ENCODE peak calls at places on chromosomes 16 and 17, in nine cellular contexts. C is SK-N-SH; X is substantia nigra; U is CD8-positive, alpha-beta memory T cell; Z is right atrium auricular region; Q is cardiac muscle cell; L is neuronal stem cell; V is transverse colon; K is adrenal gland. H is an unnamed sample.
A peak's percentile ranks its signal among the peaks of the same experiment; 100 is the strongest.

GRCh38 chr17:21002309-21003006 is 40.4 kb downstream of the USP22 start:
- DNase-seq in C (no peak), X (no peak), U (no peak), Z (no peak), Q (no peak), L (no peak), V (no peak), K (no peak), H (no peak)

GRCh38 chr17:27464431-27464830 is 8.2 kb downstream of the KSR1 start:
- DNase-seq in C (no peak), X (no peak), U (no peak), Z (no peak), Q (no peak), L (no peak), V (no peak), K (no peak), H (no peak)

GRCh38 chr16:84617068-84617630 is 729 bp downstream of the COTL1 start:
- DNase-seq in C (peak; percentile 65), X (no peak), U (no peak), Z (no peak), Q (no peak), L (no peak), V (peak; percentile 59), K (no peak), H (no peak)

GRCh38 chr16:74224828-74225227 is 71.8 kb upstream of the PSMD7 start:
- DNase-seq in C (no peak), X (no peak), U (no peak), Z (no peak), Q (peak; percentile 63), L (no peak), V (no peak), K (no peak), H (no peak)

GRCh38 chr17:21535686-21536085 is 156.6 kb upstream of the KCNJ18 start:
- DNase-seq in C (no peak), X (no peak), U (no peak), Z (no peak), Q (no peak), L (no peak), V (no peak), K (no peak), H (no peak)

GRCh38 chr16:86199871-86200700 is 301.1 kb downstream of the IRF8 start:
- DNase-seq in C (no peak), X (no peak), U (no peak), Z (no peak), Q (no peak), L (no peak), V (peak; percentile 53), K (no peak), H (no peak)

GRCh38 chr16:48596326-48596725 is 13.7 kb downstream of the N4BP1 start:
- DNase-seq in C (no peak), X (no peak), U (peak; percentile 13), Z (no peak), Q (peak; percentile 42), L (no peak), V (no peak), K (no peak), H (no peak)

GRCh38 chr16:24645739-24646645 is 83.5 kb upstream of the TNRC6A start:
- DNase-seq in C (no peak), X (no peak), U (no peak), Z (no peak), Q (peak; percentile 99), L (no peak), V (no peak), K (peak; percentile 68), H (no peak)

GRCh38 chr16:62041401-62041800 is 5.2 kb upstream of the CDH8 start:
- DNase-seq in C (peak; percentile 43), X (no peak), U (no peak), Z (no peak), Q (peak; percentile 3), L (no peak), V (no peak), K (peak; percentile 26), H (peak; percentile 79)

GRCh38 chr16:55625843-55626242 is 29.9 kb upstream of the SLC6A2 start:
- DNase-seq in C (no peak), X (no peak), U (no peak), Z (no peak), Q (no peak), L (no peak), V (no peak), K (no peak), H (no peak)

GRCh38 chr16:49528035-49528434 is 154.4 kb downstream of the C16orf78 start:
- DNase-seq in C (peak; percentile 83), X (no peak), U (no peak), Z (peak; percentile 66), Q (peak; percentile 49), L (no peak), V (no peak), K (no peak), H (no peak)

GRCh38 chr16:15601212-15601879 is 41.6 kb downstream of the MARF1 start:
- DNase-seq in C (no peak), X (no peak), U (no peak), Z (no peak), Q (no peak), L (no peak), V (no peak), K (no peak), H (peak; percentile 86)

GRCh38 chr17:39794249-39794970 is 56.7 kb downstream of the GRB7 start:
- DNase-seq in C (no peak), X (no peak), U (no peak), Z (no peak), Q (no peak), L (no peak), V (peak; percentile 58), K (no peak), H (no peak)

GRCh38 chr16:3131755-3132377 is 3.0 kb upstream of the ZNF213 start:
- DNase-seq in C (peak; percentile 68), X (no peak), U (no peak), Z (no peak), Q (peak; percentile 46), L (no peak), V (peak; percentile 55), K (peak; percentile 59), H (peak; percentile 90)

GRCh38 chr17:6457688-6458190 is 13.5 kb downstream of the PIMREG start:
- DNase-seq in C (no peak), X (no peak), U (no peak), Z (no peak), Q (no peak), L (no peak), V (peak; percentile 71), K (no peak), H (no peak)

GRCh38 chr17:40093005-40093579 is 7.3 kb downstream of the NR1D1 start:
- DNase-seq in C (no peak), X (no peak), U (no peak), Z (no peak), Q (no peak), L (no peak), V (no peak), K (peak; percentile 57), H (no peak)

GRCh38 chr17:2456475-2456874 is 55.2 kb downstream of the METTL16 start:
- DNase-seq in C (no peak), X (no peak), U (no peak), Z (no peak), Q (no peak), L (no peak), V (no peak), K (no peak), H (no peak)

GRCh38 chr17:50781167-50781566 is 13.8 kb upstream of the ANKRD40CL start:
- DNase-seq in C (no peak), X (no peak), U (no peak), Z (no peak), Q (no peak), L (no peak), V (no peak), K (no peak), H (no peak)

GRCh38 chr16:4718466-4718865 is 15.6 kb downstream of the ANKS3 start:
- DNase-seq in C (no peak), X (no peak), U (no peak), Z (no peak), Q (no peak), L (no peak), V (no peak), K (no peak), H (peak; percentile 38)
- H3K27ac ChIP-seq in C (no peak overlapping the region), X (no peak overlapping the region), U (no peak overlapping the region), Z (no peak overlapping the region), Q (peak overlapping the region; percentile 17), L (no peak overlapping the region), V (no peak overlapping the region), K (no peak overlapping the region), H (peak overlapping the region; percentile 87)

DNA sequence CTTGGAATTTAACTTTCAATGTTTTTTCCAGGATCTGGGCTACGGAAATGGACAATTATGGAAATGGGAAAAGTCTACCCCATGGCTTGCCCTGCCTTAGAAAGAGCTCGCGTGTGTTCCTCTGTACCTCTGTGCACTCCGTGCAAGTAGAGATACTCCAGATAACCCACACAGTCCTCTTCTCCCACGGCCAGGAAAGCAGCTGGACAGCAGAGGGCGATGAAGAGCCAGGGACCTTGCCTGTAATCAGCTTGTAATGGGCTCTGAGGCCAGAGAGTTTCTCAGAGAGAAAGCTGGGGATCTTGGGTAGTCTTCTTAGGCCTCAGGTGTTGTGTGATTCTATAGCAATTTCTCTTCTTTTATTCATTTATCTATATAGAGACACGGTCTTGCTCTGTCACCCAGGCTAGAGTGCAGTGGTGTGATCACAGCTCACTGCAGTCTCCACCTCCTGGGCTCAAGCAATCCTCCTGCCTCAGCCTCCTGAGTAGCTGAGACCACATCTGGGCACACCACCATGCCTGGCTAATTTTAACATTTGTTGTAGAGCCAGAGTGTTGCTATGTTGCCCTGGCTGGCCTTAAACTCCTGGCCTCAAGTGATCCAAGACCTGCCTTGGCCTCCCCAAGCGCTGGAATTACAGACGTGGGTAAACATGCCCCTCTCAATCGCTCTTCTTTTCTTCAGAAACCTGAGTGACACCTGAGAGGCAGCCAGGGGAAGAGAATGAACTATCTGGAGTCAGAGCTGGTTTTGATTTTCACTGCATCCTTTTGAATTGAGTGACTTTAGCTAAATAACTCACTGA is 2.3 kb upstream of the SOCS7 start:
- DNase-seq in C (peak; percentile 78), X (peak; percentile 55), U (peak; percentile 71), Z (peak; percentile 81), Q (peak; percentile 85), L (peak; percentile 74), V (peak; percentile 90), K (peak; percentile 94), H (peak; percentile 93)
- H3K27ac ChIP-seq in C (no peak overlapping the region), X (no peak overlapping the region), U (no peak overlapping the region), Z (no peak overlapping the region), Q (no peak overlapping the region), L (no peak overlapping the region), V (peak overlapping the region; percentile 48), K (no peak overlapping the region), H (no peak overlapping the region)

DNA sequence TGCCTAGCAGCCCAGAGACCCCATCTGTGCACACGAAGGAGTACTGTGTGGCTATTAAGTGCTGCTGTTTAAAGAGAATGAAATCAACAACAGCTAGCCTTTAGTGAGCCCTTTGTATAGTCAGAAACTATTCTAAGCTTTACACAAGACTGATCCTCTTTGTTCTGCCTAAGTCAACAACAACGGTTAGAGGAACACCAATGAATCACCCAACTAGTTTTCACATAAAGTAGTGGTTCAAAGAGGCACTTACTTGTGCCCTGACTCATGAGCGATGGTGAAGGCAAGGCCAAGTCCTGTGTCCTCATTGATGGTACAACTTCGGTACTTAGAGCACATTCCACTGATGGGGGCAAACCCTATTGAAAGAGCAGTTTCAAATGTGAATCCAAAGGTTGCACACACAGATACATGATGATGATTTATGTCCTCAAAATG is 75.8 kb downstream of the ADAMTS18 start:
- DNase-seq in C (no peak), X (no peak), U (no peak), Z (no peak), Q (peak; percentile 16), L (peak; percentile 18), V (no peak), K (no peak), H (no peak)
- H3K27ac ChIP-seq in C (no peak overlapping the region), X (peak overlapping the region; percentile 86), U (no peak overlapping the region), Z (no peak overlapping the region), Q (no peak overlapping the region), L (no peak overlapping the region), V (no peak overlapping the region), K (no peak overlapping the region), H (no peak overlapping the region)

GRCh38 chr16:67405336-67405735 is 10.9 kb downstream of the ZDHHC1 start:
- DNase-seq in C (no peak), X (no peak), U (no peak), Z (no peak), Q (no peak), L (no peak), V (no peak), K (no peak), H (no peak)
- H3K27ac ChIP-seq in C (peak overlapping the region; percentile 78), X (no peak overlapping the region), U (no peak overlapping the region), Z (no peak overlapping the region), Q (no peak overlapping the region), L (no peak overlapping the region), V (peak overlapping the region; percentile 49), K (no peak overlapping the region), H (no peak overlapping the region)

H was measured in GM23338.